ENCODE peak calls at places on chromosomes 16 and 17, in ten cellular contexts. O is psoas muscle, F is HFF-Myc, C is esophagus squamous epithelium, R is hepatocyte, Z is fibroblast of lung, D is heart right ventricle, Y is dorsolateral prefrontal cortex, A is AG04449, I is cardiac fibroblast. J is an unnamed sample.

GRCh38 chr17:73553311-73553710 is 90.9 kb downstream of the SDK2 start:
- DNase-seq in O (no peak), F (no peak), C (no peak), R (no peak), Z (no peak), D (no peak), Y (no peak), A (no peak), I (no peak), J (no peak)

GRCh38 chr17:82415336-82415735 is 2.8 kb upstream of the HEXD start:
- DNase-seq in O (no peak), F (no peak), C (no peak), R (no peak), Z (no peak), D (no peak), Y (no peak), A (no peak), I (no peak), J (no peak)

GRCh38 chr17:82647593-82648164 is 565 bp downstream of the WDR45B start:
- DNase-seq in O (peak; percentile 53), F (no peak), C (no peak), R (peak; percentile 68), Z (no peak), D (peak; percentile 50), Y (no peak), A (no peak), I (no peak), J (no peak)

GRCh38 chr17:4740584-4740983 is 856 bp upstream of the CXCL16 start:
- DNase-seq in O (no peak), F (no peak), C (no peak), R (peak; percentile 4), Z (no peak), D (no peak), Y (no peak), A (no peak), I (no peak), J (no peak)

GRCh38 chr16:70808371-70808770 is 7.4 kb upstream of the VAC14 start:
- DNase-seq in O (no peak), F (no peak), C (no peak), R (no peak), Z (no peak), D (no peak), Y (no peak), A (no peak), I (no peak), J (no peak)

GRCh38 chr16:2827481-2827790 is 2.7 kb upstream of the ZG16B start:
- DNase-seq in O (no peak), F (no peak), C (no peak), R (no peak), Z (no peak), D (no peak), Y (no peak), A (no peak), I (no peak), J (no peak)

GRCh38 chr17:18039535-18040286 is 503 bp downstream of the GID4 start:
- DNase-seq in O (peak; percentile 27), F (no peak), C (no peak), R (peak; percentile 65), Z (no peak), D (peak; percentile 30), Y (peak; percentile 31), A (no peak), I (no peak), J (no peak)

GRCh38 chr17:4939554-4939803 is 367 bp downstream of the SLC25A11 start:
- DNase-seq in O (peak; percentile 57), F (no peak), C (no peak), R (no peak), Z (no peak), D (no peak), Y (no peak), A (no peak), I (no peak), J (no peak)

GRCh38 chr17:60600490-60601431 is 768 bp downstream of the PPM1D start:
- DNase-seq in O (peak; percentile 71), F (peak; percentile 70), C (peak; percentile 11), R (peak; percentile 91), Z (peak; percentile 90), D (peak; percentile 41), Y (peak; percentile 74), A (no peak), I (peak; percentile 91), J (peak; percentile 60)

GRCh38 chr17:59331929-59332889 is 754 bp downstream of the YPEL2 start:
- DNase-seq in O (peak; percentile 81), F (no peak), C (no peak), R (peak; percentile 58), Z (no peak), D (peak; percentile 77), Y (no peak), A (no peak), I (no peak), J (no peak)

GRCh38 chr17:78361227-78361683 is 1.4 kb upstream of the SOCS3 start:
- DNase-seq in O (no peak), F (no peak), C (no peak), R (no peak), Z (no peak), D (no peak), Y (no peak), A (no peak), I (no peak), J (no peak)

GRCh38 chr16:88967800-88968588 is 9.0 kb downstream of the CBFA2T3 start:
- DNase-seq in O (peak; percentile 7), F (no peak), C (peak; percentile 28), R (no peak), Z (no peak), D (peak; percentile 11), Y (no peak), A (no peak), I (no peak), J (no peak)

GRCh38 chr17:67366193-67367157 is at the start of gene PSMD12:
- DNase-seq in O (peak; percentile 95), F (peak; percentile 70), C (peak; percentile 71), R (peak; percentile 95), Z (peak; percentile 91), D (peak; percentile 96), Y (peak; percentile 88), A (peak; percentile 47), I (peak; percentile 92), J (no peak)
- TF ChIP-seq CTCF in O (no peak), F (no peak), C (peak; percentile 22), R (no peak), Z (no peak), D (peak; percentile 26), Y (peak; percentile 49), A (no peak), I (no peak), J (no peak)

GRCh38 chr17:45423304-45423703 is 9.4 kb downstream of the ARHGAP27 start:
- DNase-seq in O (no peak), F (no peak), C (no peak), R (no peak), Z (no peak), D (no peak), Y (no peak), A (no peak), I (no peak), J (no peak)

GRCh38 chr17:45425125-45425983 is 7.3 kb downstream of the ARHGAP27 start:
- DNase-seq in O (no peak), F (peak; percentile 31), C (no peak), R (peak; percentile 94), Z (peak; percentile 62), D (no peak), Y (no peak), A (no peak), I (peak; percentile 62), J (peak; percentile 10)

GRCh38 chr17:45425984-45426413 is 6.7 kb downstream of the ARHGAP27 start:
- DNase-seq in O (no peak), F (no peak), C (no peak), R (peak; percentile 5), Z (no peak), D (no peak), Y (no peak), A (no peak), I (no peak), J (no peak)

GRCh38 chr17:45423936-45424335 is 8.7 kb downstream of the ARHGAP27 start:
- DNase-seq in O (no peak), F (no peak), C (no peak), R (no peak), Z (no peak), D (no peak), Y (no peak), A (no peak), I (no peak), J (no peak)

GRCh38 chr17:45424769-45425124 is 7.9 kb downstream of the ARHGAP27 start:
- DNase-seq in O (no peak), F (no peak), C (no peak), R (no peak), Z (no peak), D (no peak), Y (no peak), A (no peak), I (no peak), J (no peak)
- H3K4me3 ChIP-seq in O (no peak overlapping the region), F (no peak overlapping the region), C (peak overlapping the region; percentile 20), R (peak overlapping the region; percentile 12), Z (no peak overlapping the region), D (peak overlapping the region; percentile 32), Y (no peak overlapping the region), A (no peak overlapping the region), I (no peak overlapping the region), J (no peak overlapping the region)

DNA sequence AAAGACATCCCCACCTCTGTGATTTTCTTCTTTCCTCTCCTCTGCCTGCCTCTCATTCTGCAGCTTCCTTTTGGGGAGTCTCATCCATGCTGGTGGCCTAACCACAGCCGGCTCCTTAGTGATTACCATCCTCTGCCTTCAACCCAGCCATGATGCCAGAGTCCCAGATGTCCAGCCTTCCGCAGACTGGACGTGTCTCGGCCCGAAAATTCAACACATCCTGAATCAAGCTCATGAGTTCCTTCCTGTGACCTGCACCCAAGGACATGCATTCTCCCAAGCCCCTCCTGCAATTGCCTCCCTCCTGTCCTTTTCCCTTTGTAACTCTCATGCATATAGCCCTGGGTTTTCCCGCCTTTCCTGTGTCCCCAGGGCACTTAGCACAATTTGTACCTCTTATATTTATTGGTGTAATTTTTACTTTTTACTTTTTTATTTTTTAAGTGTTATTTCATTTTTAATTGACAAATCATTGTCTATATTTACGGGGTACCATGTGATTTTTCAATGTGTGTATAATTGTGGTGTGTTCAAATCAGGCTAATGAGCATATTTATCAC is 1.2 kb upstream of the SLC13A5 start:
- DNase-seq in O (no peak), F (no peak), C (no peak), R (no peak), Z (no peak), D (no peak), Y (no peak), A (no peak), I (no peak), J (no peak)
- TF ChIP-seq CTCF in O (no peak), F (no peak), C (no peak), R (no peak), Z (no peak), D (no peak), Y (no peak), A (no peak), I (no peak), J (no peak)

DNA sequence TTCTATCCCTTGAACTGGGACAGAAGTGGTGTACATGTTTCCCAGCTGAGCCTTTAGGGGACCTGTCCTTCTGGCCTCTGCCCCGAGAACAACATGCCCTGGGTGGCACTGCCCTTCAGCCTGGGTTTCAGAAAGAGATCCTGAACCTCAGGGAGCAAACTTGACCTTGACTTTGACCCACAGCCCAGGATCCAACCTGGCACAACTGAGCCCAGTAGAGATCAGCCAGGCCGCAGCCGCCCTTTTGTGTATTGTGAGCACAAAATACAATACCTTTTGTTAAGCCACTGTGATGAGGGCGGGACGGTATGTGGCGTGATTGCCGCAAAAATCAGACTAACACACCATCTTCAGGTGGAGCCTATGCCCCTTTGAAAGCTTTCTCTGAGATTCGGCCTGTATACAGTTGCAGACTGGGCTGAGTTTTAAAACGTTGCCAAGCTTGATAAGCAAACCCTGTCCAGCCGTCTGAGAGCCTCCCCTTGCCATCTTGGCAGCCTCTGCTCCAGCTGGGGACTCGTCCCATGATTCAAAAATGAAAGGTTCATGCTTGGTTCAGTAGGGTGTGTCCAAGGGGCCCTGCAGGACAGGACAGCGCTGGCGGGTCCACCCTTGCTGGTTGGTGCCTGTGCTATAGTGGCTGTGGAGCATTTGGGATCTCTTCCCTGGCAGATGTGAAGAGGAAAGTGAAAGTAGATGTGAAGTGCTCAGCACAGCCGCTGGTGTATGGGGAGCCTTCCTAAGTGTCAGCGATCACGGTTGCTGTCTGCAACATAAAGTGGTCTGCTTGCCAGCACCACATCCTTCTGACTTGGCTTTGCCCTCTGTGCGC is 40.3 kb downstream of the FOXL1 start:
- DNase-seq in O (no peak), F (no peak), C (no peak), R (no peak), Z (peak; percentile 72), D (no peak), Y (no peak), A (no peak), I (peak; percentile 35), J (no peak)
- H3K4me3 ChIP-seq in O (peak overlapping the region; percentile 11), F (no peak overlapping the region), C (no peak overlapping the region), R (no peak overlapping the region), Z (peak overlapping the region; percentile 48), D (peak overlapping the region; percentile 5), Y (no peak overlapping the region), A (no peak overlapping the region), I (peak overlapping the region; percentile 30), J (no peak overlapping the region)

J was measured in AG09309.